ENCODE peak calls at places on chromosome 9, in ten cellular contexts. One of them, this sample, is unnamed.

GRCh38 chr9:131467214-131467935 is 35.3 kb upstream of the POMT1 start:
- DNase-seq in sigmoid colon: peak
- DNase-seq in HepG2: no peak
- DNase-seq in K562: no peak
- DNase-seq in HCT116: no peak
- DNase-seq in H1: no peak
- DNase-seq in stomach: no peak
- DNase-seq in GM12878: no peak
- DNase-seq in transverse colon: no peak
- DNase-seq in breast epithelium: peak
- DNase-seq in this sample: peak

GRCh38 chr9:132041825-132042224 is 37.8 kb downstream of the MED27 start:
- DNase-seq in sigmoid colon: no peak
- DNase-seq in H1: no peak
- DNase-seq in HepG2: no peak
- DNase-seq in GM12878: no peak
- DNase-seq in HCT116: no peak
- DNase-seq in stomach: no peak
- DNase-seq in K562: no peak
- DNase-seq in breast epithelium: no peak
- DNase-seq in transverse colon: no peak
- DNase-seq in this sample: no peak

GRCh38 chr9:136726631-136727191 is 14.3 kb downstream of the DIPK1B start:
- DNase-seq in K562: no peak
- DNase-seq in HCT116: no peak
- DNase-seq in HepG2: peak
- DNase-seq in stomach: no peak
- DNase-seq in sigmoid colon: no peak
- DNase-seq in transverse colon: no peak
- DNase-seq in breast epithelium: no peak
- DNase-seq in H1: no peak
- DNase-seq in GM12878: peak
- DNase-seq in this sample: no peak

GRCh38 chr9:75855509-75855908 is 35.0 kb upstream of the PCSK5 start:
- DNase-seq in K562: no peak
- DNase-seq in stomach: no peak
- DNase-seq in sigmoid colon: no peak
- DNase-seq in breast epithelium: no peak
- DNase-seq in HCT116: peak
- DNase-seq in HepG2: peak
- DNase-seq in GM12878: no peak
- DNase-seq in transverse colon: peak
- DNase-seq in H1: no peak
- DNase-seq in this sample: no peak

GRCh38 chr9:131469369-131469768 is 33.3 kb upstream of the POMT1 start:
- DNase-seq in stomach: no peak
- DNase-seq in K562: no peak
- DNase-seq in GM12878: no peak
- DNase-seq in HepG2: no peak
- DNase-seq in H1: no peak
- DNase-seq in breast epithelium: peak
- DNase-seq in transverse colon: no peak
- DNase-seq in HCT116: no peak
- DNase-seq in sigmoid colon: no peak
- DNase-seq in this sample: peak

GRCh38 chr9:81083821-81084512 is 605.4 kb downstream of the TLE1 start:
- DNase-seq in HCT116: no peak
- DNase-seq in transverse colon: no peak
- DNase-seq in sigmoid colon: no peak
- DNase-seq in GM12878: no peak
- DNase-seq in breast epithelium: no peak
- DNase-seq in stomach: no peak
- DNase-seq in K562: no peak
- DNase-seq in H1: no peak
- DNase-seq in HepG2: no peak
- DNase-seq in this sample: no peak

GRCh38 chr9:107386396-107386795 is 103.2 kb downstream of the KLF4 start:
- DNase-seq in breast epithelium: no peak
- DNase-seq in GM12878: no peak
- DNase-seq in HepG2: no peak
- DNase-seq in sigmoid colon: no peak
- DNase-seq in HCT116: no peak
- DNase-seq in K562: no peak
- DNase-seq in H1: no peak
- DNase-seq in transverse colon: no peak
- DNase-seq in stomach: peak
- DNase-seq in this sample: no peak

GRCh38 chr9:93207326-93207814 is 23.4 kb downstream of the WNK2 start:
- DNase-seq in HepG2: no peak
- DNase-seq in HCT116: no peak
- DNase-seq in stomach: no peak
- DNase-seq in transverse colon: no peak
- DNase-seq in sigmoid colon: peak
- DNase-seq in H1: no peak
- DNase-seq in GM12878: no peak
- DNase-seq in breast epithelium: no peak
- DNase-seq in K562: no peak
- DNase-seq in this sample: peak

GRCh38 chr9:20300430-20301115 is 321.7 kb downstream of the MLLT3 start:
- DNase-seq in transverse colon: no peak
- DNase-seq in H1: no peak
- DNase-seq in GM12878: no peak
- DNase-seq in sigmoid colon: no peak
- DNase-seq in stomach: no peak
- DNase-seq in HCT116: no peak
- DNase-seq in HepG2: no peak
- DNase-seq in K562: no peak
- DNase-seq in breast epithelium: no peak
- DNase-seq in this sample: no peak

GRCh38 chr9:20295555-20295954 is 326.7 kb downstream of the MLLT3 start:
- DNase-seq in K562: no peak
- DNase-seq in breast epithelium: no peak
- DNase-seq in transverse colon: no peak
- DNase-seq in H1: no peak
- DNase-seq in sigmoid colon: no peak
- DNase-seq in stomach: no peak
- DNase-seq in GM12878: no peak
- DNase-seq in HepG2: peak
- DNase-seq in HCT116: no peak
- DNase-seq in this sample: no peak

GRCh38 chr9:20302229-20302628 is 320.1 kb downstream of the MLLT3 start:
- DNase-seq in HCT116: no peak
- DNase-seq in GM12878: no peak
- DNase-seq in stomach: no peak
- DNase-seq in HepG2: no peak
- DNase-seq in transverse colon: no peak
- DNase-seq in breast epithelium: no peak
- DNase-seq in H1: no peak
- DNase-seq in sigmoid colon: no peak
- DNase-seq in K562: no peak
- DNase-seq in this sample: no peak

GRCh38 chr9:20294351-20294750 is 327.9 kb downstream of the MLLT3 start:
- DNase-seq in H1: no peak
- DNase-seq in K562: no peak
- DNase-seq in sigmoid colon: no peak
- DNase-seq in GM12878: no peak
- DNase-seq in breast epithelium: no peak
- DNase-seq in HepG2: no peak
- DNase-seq in HCT116: no peak
- DNase-seq in stomach: no peak
- DNase-seq in transverse colon: no peak
- DNase-seq in this sample: no peak

GRCh38 chr9:20297646-20298084 is 324.6 kb downstream of the MLLT3 start:
- DNase-seq in K562: no peak
- DNase-seq in breast epithelium: no peak
- DNase-seq in stomach: no peak
- DNase-seq in HCT116: no peak
- DNase-seq in GM12878: no peak
- DNase-seq in sigmoid colon: peak
- DNase-seq in transverse colon: peak
- DNase-seq in HepG2: no peak
- DNase-seq in H1: no peak
- DNase-seq in this sample: no peak
- TF ChIP-seq POLR2AphosphoS5 in K562: no peak
- TF ChIP-seq POLR2AphosphoS5 in breast epithelium: no peak
- TF ChIP-seq POLR2AphosphoS5 in stomach: no peak
- TF ChIP-seq POLR2AphosphoS5 in HCT116: no peak
- TF ChIP-seq POLR2AphosphoS5 in GM12878: no peak
- TF ChIP-seq POLR2AphosphoS5 in sigmoid colon: peak
- TF ChIP-seq POLR2AphosphoS5 in transverse colon: peak
- TF ChIP-seq POLR2AphosphoS5 in HepG2: no peak
- TF ChIP-seq POLR2AphosphoS5 in H1: no peak
- TF ChIP-seq POLR2AphosphoS5 in this sample: no peak

DNA sequence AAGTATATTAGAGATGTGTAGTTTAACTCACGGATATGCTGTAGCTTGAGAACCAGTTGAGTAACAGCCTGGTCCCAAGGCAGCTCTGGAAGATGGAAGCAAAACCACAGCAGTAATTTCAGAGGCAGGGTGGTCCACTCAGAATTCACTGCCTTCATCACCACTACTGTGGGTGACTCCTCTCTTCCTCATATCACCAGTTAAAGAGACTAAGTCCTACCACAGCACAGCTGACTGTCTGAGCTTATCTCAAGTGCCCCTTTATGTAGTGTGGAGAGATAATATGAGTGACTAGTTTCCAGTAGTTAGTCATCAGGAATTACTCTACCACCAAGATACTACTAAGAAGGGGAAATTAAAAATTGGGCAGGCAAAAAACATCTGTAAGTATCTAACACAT is 1571.2 kb upstream of the C9orf72 start:
- DNase-seq in H1: no peak
- DNase-seq in HCT116: no peak
- DNase-seq in sigmoid colon: no peak
- DNase-seq in HepG2: no peak
- DNase-seq in transverse colon: no peak
- DNase-seq in K562: no peak
- DNase-seq in GM12878: no peak
- DNase-seq in stomach: no peak
- DNase-seq in breast epithelium: no peak
- DNase-seq in this sample: no peak
- TF ChIP-seq POLR2A in H1: no peak
- TF ChIP-seq POLR2A in HCT116: no peak
- TF ChIP-seq POLR2A in sigmoid colon: no peak
- TF ChIP-seq POLR2A in HepG2: no peak
- TF ChIP-seq POLR2A in transverse colon: no peak
- TF ChIP-seq POLR2A in K562: no peak
- TF ChIP-seq POLR2A in GM12878: no peak
- TF ChIP-seq POLR2A in stomach: no peak
- TF ChIP-seq POLR2A in breast epithelium: no peak
- TF ChIP-seq POLR2A in this sample: no peak

DNA sequence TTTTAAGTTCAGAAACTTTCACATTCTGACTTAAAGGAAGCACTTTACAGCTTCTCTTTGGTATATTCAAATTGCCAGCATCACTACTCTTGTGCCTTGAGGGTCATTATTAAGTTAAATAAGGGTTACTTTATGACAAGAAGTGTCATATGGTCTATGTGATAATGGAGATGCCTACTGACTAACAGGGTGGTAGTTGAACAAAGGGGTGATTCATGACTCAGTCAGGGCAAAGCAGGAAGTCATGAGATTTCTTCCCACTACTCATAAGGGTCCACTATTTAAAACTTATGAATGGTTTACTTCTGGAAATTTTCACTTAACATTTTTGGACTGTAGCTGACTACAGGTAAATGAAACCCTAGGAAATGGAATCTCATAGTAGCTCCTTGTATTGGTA is 938.3 kb upstream of the PTPRD start:
- DNase-seq in K562: no peak
- DNase-seq in H1: no peak
- DNase-seq in stomach: no peak
- DNase-seq in HepG2: no peak
- DNase-seq in breast epithelium: no peak
- DNase-seq in HCT116: no peak
- DNase-seq in sigmoid colon: no peak
- DNase-seq in GM12878: no peak
- DNase-seq in transverse colon: no peak
- DNase-seq in this sample: no peak
- TF ChIP-seq POLR2AphosphoS5 in K562: no peak
- TF ChIP-seq POLR2AphosphoS5 in H1: no peak
- TF ChIP-seq POLR2AphosphoS5 in stomach: no peak
- TF ChIP-seq POLR2AphosphoS5 in HepG2: no peak
- TF ChIP-seq POLR2AphosphoS5 in breast epithelium: no peak
- TF ChIP-seq POLR2AphosphoS5 in HCT116: no peak
- TF ChIP-seq POLR2AphosphoS5 in sigmoid colon: no peak
- TF ChIP-seq POLR2AphosphoS5 in GM12878: no peak
- TF ChIP-seq POLR2AphosphoS5 in transverse colon: no peak
- TF ChIP-seq POLR2AphosphoS5 in this sample: no peak

GRCh38 chr9:134205636-134206316 is 41.4 kb upstream of the RNU6ATAC start:
- DNase-seq in HCT116: no peak
- DNase-seq in GM12878: no peak
- DNase-seq in K562: peak
- DNase-seq in transverse colon: peak
- DNase-seq in HepG2: no peak
- DNase-seq in stomach: no peak
- DNase-seq in sigmoid colon: peak
- DNase-seq in breast epithelium: no peak
- DNase-seq in H1: no peak
- DNase-seq in this sample: peak

GRCh38 chr9:134204991-134205578 is 40.7 kb upstream of the RNU6ATAC start:
- DNase-seq in transverse colon: no peak
- DNase-seq in HepG2: peak
- DNase-seq in sigmoid colon: peak
- DNase-seq in HCT116: no peak
- DNase-seq in GM12878: no peak
- DNase-seq in K562: no peak
- DNase-seq in H1: no peak
- DNase-seq in stomach: no peak
- DNase-seq in breast epithelium: no peak
- DNase-seq in this sample: peak

GRCh38 chr9:134208310-134208841 is 44.0 kb upstream of the RNU6ATAC start:
- DNase-seq in HepG2: no peak
- DNase-seq in sigmoid colon: peak
- DNase-seq in H1: no peak
- DNase-seq in breast epithelium: no peak
- DNase-seq in K562: no peak
- DNase-seq in GM12878: no peak
- DNase-seq in HCT116: no peak
- DNase-seq in transverse colon: no peak
- DNase-seq in stomach: no peak
- DNase-seq in this sample: peak

GRCh38 chr9:134208981-134209725 is 44.8 kb upstream of the RNU6ATAC start:
- DNase-seq in stomach: no peak
- DNase-seq in HCT116: no peak
- DNase-seq in K562: no peak
- DNase-seq in breast epithelium: no peak
- DNase-seq in transverse colon: no peak
- DNase-seq in sigmoid colon: peak
- DNase-seq in HepG2: no peak
- DNase-seq in GM12878: no peak
- DNase-seq in H1: no peak
- DNase-seq in this sample: peak

DNA sequence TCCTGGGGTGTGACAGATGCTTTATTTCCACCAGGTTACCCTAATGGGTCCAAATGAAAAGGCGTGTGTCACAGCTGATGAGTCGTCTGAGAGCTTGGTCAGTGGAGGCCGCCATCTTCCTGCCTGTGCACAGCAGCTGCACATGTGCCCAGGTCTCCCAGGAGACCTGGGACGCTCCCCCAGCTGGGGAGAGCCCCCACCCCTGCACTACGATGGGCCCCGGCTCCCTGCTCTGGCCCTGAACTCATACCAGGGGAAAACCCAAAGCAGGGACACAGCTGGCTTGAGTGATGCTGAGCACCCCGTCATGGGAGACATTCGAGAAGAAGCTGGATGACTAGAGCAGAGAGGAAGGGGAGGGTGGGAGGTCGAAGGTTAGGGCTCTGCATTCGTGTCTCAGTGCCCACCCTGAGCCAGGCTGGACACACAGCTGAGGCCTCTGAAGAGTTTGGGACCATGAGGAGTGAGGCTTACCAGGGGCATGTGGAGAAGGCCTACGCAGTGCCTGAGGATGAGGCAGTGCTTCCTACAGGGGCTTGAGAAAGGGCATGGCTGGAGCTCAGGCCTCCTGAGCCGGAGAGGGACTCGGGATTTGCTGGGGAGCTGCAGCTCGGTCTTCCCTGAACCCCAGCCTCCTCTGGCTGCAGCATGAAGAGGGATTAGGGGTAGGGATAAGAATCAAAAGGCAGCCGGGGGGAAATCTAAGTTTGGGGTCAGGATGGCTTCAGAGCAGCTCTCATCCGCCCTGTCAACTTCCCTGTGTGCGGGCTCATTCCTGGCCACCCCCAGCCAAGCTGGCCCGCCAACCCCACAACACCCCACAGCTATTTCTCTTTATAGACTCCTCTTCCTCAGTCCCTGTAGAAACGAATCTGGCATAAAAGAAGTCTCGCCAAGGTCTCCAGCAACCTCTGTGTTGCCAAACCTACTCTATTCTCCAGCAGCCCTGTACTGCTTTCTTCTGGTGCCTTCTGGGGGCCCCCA is 42.2 kb upstream of the RNU6ATAC start:
- DNase-seq in HepG2: no peak
- DNase-seq in H1: no peak
- DNase-seq in sigmoid colon: peak
- DNase-seq in breast epithelium: no peak
- DNase-seq in K562: no peak
- DNase-seq in transverse colon: no peak
- DNase-seq in stomach: no peak
- DNase-seq in HCT116: no peak
- DNase-seq in GM12878: no peak
- DNase-seq in this sample: peak
- TF ChIP-seq POLR2A in HepG2: no peak
- TF ChIP-seq POLR2A in H1: no peak
- TF ChIP-seq POLR2A in sigmoid colon: no peak
- TF ChIP-seq POLR2A in breast epithelium: no peak
- TF ChIP-seq POLR2A in K562: peak
- TF ChIP-seq POLR2A in transverse colon: no peak
- TF ChIP-seq POLR2A in stomach: no peak
- TF ChIP-seq POLR2A in HCT116: no peak
- TF ChIP-seq POLR2A in GM12878: no peak
- TF ChIP-seq POLR2A in this sample: no peak